ENCODE peak calls at places on chromosomes 4 and X, in six cellular contexts. One of them, this sample, is unnamed.

GRCh38 chr4:57131849-57132745 is 21.9 kb upstream of the IGFBP7 start:
- DNase-seq in endothelial cell of umbilical vein: peak
- DNase-seq in A549: no peak
- DNase-seq in GM12878: no peak
- DNase-seq in K562: no peak
- DNase-seq in HepG2: peak
- DNase-seq in this sample: no peak

GRCh38 chrX:78838709-78839108 is 91.2 kb downstream of the LPAR4 start:
- DNase-seq in HepG2: no peak
- DNase-seq in GM12878: no peak
- DNase-seq in endothelial cell of umbilical vein: no peak
- DNase-seq in A549: no peak
- DNase-seq in K562: no peak
- DNase-seq in this sample: no peak

GRCh38 chrX:48769230-48769629 is 7.7 kb downstream of the GLOD5 start:
- DNase-seq in A549: no peak
- DNase-seq in endothelial cell of umbilical vein: no peak
- DNase-seq in GM12878: no peak
- DNase-seq in HepG2: peak
- DNase-seq in K562: no peak
- DNase-seq in this sample: no peak

GRCh38 chrX:125108926-125109325 is 210.7 kb upstream of the TEX13C start:
- DNase-seq in GM12878: no peak
- DNase-seq in A549: no peak
- DNase-seq in endothelial cell of umbilical vein: no peak
- DNase-seq in K562: no peak
- DNase-seq in HepG2: no peak
- DNase-seq in this sample: no peak

GRCh38 chrX:65751511-65751910 is 84.1 kb downstream of the MSN start:
- DNase-seq in HepG2: no peak
- DNase-seq in A549: no peak
- DNase-seq in K562: no peak
- DNase-seq in endothelial cell of umbilical vein: no peak
- DNase-seq in GM12878: no peak
- DNase-seq in this sample: peak

GRCh38 chrX:24466025-24466424 is 939 bp downstream of the PDK3 start:
- DNase-seq in K562: no peak
- DNase-seq in HepG2: no peak
- DNase-seq in GM12878: no peak
- DNase-seq in endothelial cell of umbilical vein: no peak
- DNase-seq in A549: no peak
- DNase-seq in this sample: no peak

GRCh38 chr4:78659264-78659663 is 107.7 kb downstream of the ANXA3 start:
- DNase-seq in HepG2: no peak
- DNase-seq in A549: no peak
- DNase-seq in K562: no peak
- DNase-seq in GM12878: no peak
- DNase-seq in endothelial cell of umbilical vein: peak
- DNase-seq in this sample: no peak

GRCh38 chr4:102440498-102440897 is 60.7 kb upstream of the NFKB1 start:
- DNase-seq in K562: no peak
- DNase-seq in A549: no peak
- DNase-seq in GM12878: no peak
- DNase-seq in HepG2: no peak
- DNase-seq in endothelial cell of umbilical vein: no peak
- DNase-seq in this sample: no peak

GRCh38 chrX:103688949-103689348 is 2.5 kb upstream of the MORF4L2 start:
- DNase-seq in endothelial cell of umbilical vein: peak
- DNase-seq in K562: peak
- DNase-seq in GM12878: no peak
- DNase-seq in A549: peak
- DNase-seq in HepG2: peak
- DNase-seq in this sample: peak

GRCh38 chr4:183961772-183962171 is 56.7 kb downstream of the STOX2 start:
- DNase-seq in K562: no peak
- DNase-seq in GM12878: no peak
- DNase-seq in endothelial cell of umbilical vein: no peak
- DNase-seq in A549: no peak
- DNase-seq in HepG2: no peak
- DNase-seq in this sample: no peak

GRCh38 chrX:10173331-10173900 is 16.6 kb downstream of the CLCN4 start:
- DNase-seq in HepG2: no peak
- DNase-seq in A549: no peak
- DNase-seq in K562: peak
- DNase-seq in endothelial cell of umbilical vein: peak
- DNase-seq in GM12878: no peak
- DNase-seq in this sample: no peak

GRCh38 chrX:154123241-154124219 is 20.5 kb upstream of the OPN1LW start:
- DNase-seq in endothelial cell of umbilical vein: peak
- DNase-seq in K562: peak
- DNase-seq in HepG2: peak
- DNase-seq in A549: no peak
- DNase-seq in GM12878: no peak
- DNase-seq in this sample: peak

GRCh38 chr4:23392860-23393458 is 496.9 kb downstream of the PPARGC1A start:
- DNase-seq in HepG2: no peak
- DNase-seq in GM12878: no peak
- DNase-seq in K562: no peak
- DNase-seq in A549: no peak
- DNase-seq in endothelial cell of umbilical vein: no peak
- DNase-seq in this sample: no peak

GRCh38 chr4:174365018-174365587 is 81.4 kb downstream of the CEP44 start:
- DNase-seq in HepG2: peak
- DNase-seq in endothelial cell of umbilical vein: peak
- DNase-seq in GM12878: no peak
- DNase-seq in K562: peak
- DNase-seq in A549: no peak
- DNase-seq in this sample: peak

GRCh38 chr4:174357321-174357720 is 73.6 kb downstream of the CEP44 start:
- DNase-seq in GM12878: no peak
- DNase-seq in endothelial cell of umbilical vein: no peak
- DNase-seq in HepG2: no peak
- DNase-seq in K562: no peak
- DNase-seq in A549: no peak
- DNase-seq in this sample: peak

GRCh38 chr4:174358823-174359222 is 75.1 kb downstream of the CEP44 start:
- DNase-seq in HepG2: no peak
- DNase-seq in GM12878: peak
- DNase-seq in endothelial cell of umbilical vein: no peak
- DNase-seq in K562: no peak
- DNase-seq in A549: no peak
- DNase-seq in this sample: peak

GRCh38 chr4:174358410-174358809 is 74.7 kb downstream of the CEP44 start:
- DNase-seq in endothelial cell of umbilical vein: no peak
- DNase-seq in A549: no peak
- DNase-seq in K562: no peak
- DNase-seq in HepG2: no peak
- DNase-seq in GM12878: no peak
- DNase-seq in this sample: no peak

GRCh38 chr4:174362340-174362739 is 78.6 kb downstream of the CEP44 start:
- DNase-seq in GM12878: no peak
- DNase-seq in K562: no peak
- DNase-seq in endothelial cell of umbilical vein: no peak
- DNase-seq in A549: no peak
- DNase-seq in HepG2: no peak
- DNase-seq in this sample: no peak
- TF ChIP-seq CTCF in GM12878: no peak
- TF ChIP-seq CTCF in K562: no peak
- TF ChIP-seq CTCF in endothelial cell of umbilical vein: no peak
- TF ChIP-seq CTCF in A549: no peak
- TF ChIP-seq CTCF in HepG2: no peak
- TF ChIP-seq CTCF in this sample: no peak

GRCh38 chr4:88674565-88674964 is 23.1 kb downstream of the NAP1L5 start:
- DNase-seq in HepG2: no peak
- DNase-seq in K562: no peak
- DNase-seq in A549: no peak
- DNase-seq in endothelial cell of umbilical vein: no peak
- DNase-seq in GM12878: no peak
- DNase-seq in this sample: no peak

GRCh38 chr4:88673886-88674285 is 23.7 kb downstream of the NAP1L5 start:
- DNase-seq in K562: no peak
- DNase-seq in endothelial cell of umbilical vein: no peak
- DNase-seq in HepG2: no peak
- DNase-seq in A549: no peak
- DNase-seq in GM12878: no peak
- DNase-seq in this sample: no peak

GRCh38 chr4:88675543-88675942 is 22.1 kb downstream of the NAP1L5 start:
- DNase-seq in K562: no peak
- DNase-seq in A549: no peak
- DNase-seq in GM12878: no peak
- DNase-seq in endothelial cell of umbilical vein: no peak
- DNase-seq in HepG2: no peak
- DNase-seq in this sample: no peak

GRCh38 chr4:88674989-88675388 is 22.6 kb downstream of the NAP1L5 start:
- DNase-seq in K562: no peak
- DNase-seq in A549: no peak
- DNase-seq in endothelial cell of umbilical vein: no peak
- DNase-seq in HepG2: no peak
- DNase-seq in GM12878: no peak
- DNase-seq in this sample: no peak

GRCh38 chr4:88672987-88673386 is 24.6 kb downstream of the NAP1L5 start:
- DNase-seq in endothelial cell of umbilical vein: peak
- DNase-seq in HepG2: peak
- DNase-seq in GM12878: no peak
- DNase-seq in K562: peak
- DNase-seq in A549: no peak
- DNase-seq in this sample: peak
- TF ChIP-seq MYC in endothelial cell of umbilical vein: no peak
- TF ChIP-seq MYC in HepG2: no peak
- TF ChIP-seq MYC in GM12878: no peak
- TF ChIP-seq MYC in K562: no peak
- TF ChIP-seq MYC in A549: no peak
- TF ChIP-seq MYC in this sample: no peak

GRCh38 chr4:106875340-106875739 is 160.8 kb downstream of the DKK2 start:
- DNase-seq in GM12878: no peak
- DNase-seq in endothelial cell of umbilical vein: no peak
- DNase-seq in A549: no peak
- DNase-seq in HepG2: peak
- DNase-seq in K562: no peak
- DNase-seq in this sample: no peak
- TF ChIP-seq CTCF in GM12878: no peak
- TF ChIP-seq CTCF in endothelial cell of umbilical vein: no peak
- TF ChIP-seq CTCF in A549: no peak
- TF ChIP-seq CTCF in HepG2: peak
- TF ChIP-seq CTCF in K562: no peak
- TF ChIP-seq CTCF in this sample: no peak

GRCh38 chr4:168683595-168683994 is 186.7 kb downstream of the PALLD start:
- DNase-seq in GM12878: no peak
- DNase-seq in A549: no peak
- DNase-seq in endothelial cell of umbilical vein: no peak
- DNase-seq in HepG2: no peak
- DNase-seq in K562: no peak
- DNase-seq in this sample: no peak

GRCh38 chr4:168685136-168685535 is 188.3 kb downstream of the PALLD start:
- DNase-seq in HepG2: no peak
- DNase-seq in K562: no peak
- DNase-seq in endothelial cell of umbilical vein: no peak
- DNase-seq in GM12878: peak
- DNase-seq in A549: no peak
- DNase-seq in this sample: peak

GRCh38 chr4:168679397-168680176 is 182.7 kb downstream of the PALLD start:
- DNase-seq in K562: no peak
- DNase-seq in endothelial cell of umbilical vein: no peak
- DNase-seq in HepG2: peak
- DNase-seq in GM12878: no peak
- DNase-seq in A549: peak
- DNase-seq in this sample: no peak

GRCh38 chr4:168678751-168679366 is 182.0 kb downstream of the PALLD start:
- DNase-seq in A549: no peak
- DNase-seq in K562: no peak
- DNase-seq in endothelial cell of umbilical vein: no peak
- DNase-seq in GM12878: no peak
- DNase-seq in HepG2: no peak
- DNase-seq in this sample: no peak

DNA sequence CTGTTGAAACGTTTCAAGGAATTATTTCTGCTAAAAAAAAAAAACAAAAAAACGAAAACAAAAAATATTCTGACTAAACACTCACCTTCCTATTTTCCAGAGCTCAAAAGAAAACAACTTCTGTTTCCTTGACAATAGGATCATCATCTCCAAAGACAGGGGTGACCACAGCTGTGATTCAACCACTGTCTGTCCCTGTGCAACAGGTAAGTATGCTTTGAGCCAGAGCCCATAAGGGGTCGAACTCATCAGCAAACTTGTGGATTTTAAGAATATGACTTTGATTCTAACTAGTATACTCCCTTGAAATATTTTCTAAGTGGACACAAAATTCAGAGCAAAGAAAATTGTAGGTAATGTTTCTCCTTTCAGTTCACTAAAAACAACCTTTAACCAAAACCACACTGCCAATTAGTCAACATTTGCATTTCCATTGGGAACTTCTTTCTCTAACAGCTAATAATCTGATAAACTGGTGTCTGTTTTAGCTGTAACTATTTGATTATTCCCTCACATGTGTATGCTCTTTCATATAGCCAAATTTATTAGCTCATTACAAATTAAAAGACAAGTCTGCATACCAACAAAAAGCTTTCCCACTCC is 186.1 kb downstream of the PALLD start:
- DNase-seq in endothelial cell of umbilical vein: no peak
- DNase-seq in HepG2: no peak
- DNase-seq in A549: no peak
- DNase-seq in GM12878: peak
- DNase-seq in K562: no peak
- DNase-seq in this sample: no peak
- TF ChIP-seq MYC in endothelial cell of umbilical vein: no peak
- TF ChIP-seq MYC in HepG2: no peak
- TF ChIP-seq MYC in A549: no peak
- TF ChIP-seq MYC in GM12878: no peak
- TF ChIP-seq MYC in K562: no peak
- TF ChIP-seq MYC in this sample: no peak

GRCh38 chr4:65624651-65625050 is 45.6 kb downstream of the EPHA5 start:
- DNase-seq in HepG2: no peak
- DNase-seq in endothelial cell of umbilical vein: no peak
- DNase-seq in GM12878: no peak
- DNase-seq in A549: no peak
- DNase-seq in K562: no peak
- DNase-seq in this sample: no peak
- TF ChIP-seq CTCF in HepG2: no peak
- TF ChIP-seq CTCF in endothelial cell of umbilical vein: no peak
- TF ChIP-seq CTCF in GM12878: no peak
- TF ChIP-seq CTCF in A549: no peak
- TF ChIP-seq CTCF in K562: no peak
- TF ChIP-seq CTCF in this sample: no peak

DNA sequence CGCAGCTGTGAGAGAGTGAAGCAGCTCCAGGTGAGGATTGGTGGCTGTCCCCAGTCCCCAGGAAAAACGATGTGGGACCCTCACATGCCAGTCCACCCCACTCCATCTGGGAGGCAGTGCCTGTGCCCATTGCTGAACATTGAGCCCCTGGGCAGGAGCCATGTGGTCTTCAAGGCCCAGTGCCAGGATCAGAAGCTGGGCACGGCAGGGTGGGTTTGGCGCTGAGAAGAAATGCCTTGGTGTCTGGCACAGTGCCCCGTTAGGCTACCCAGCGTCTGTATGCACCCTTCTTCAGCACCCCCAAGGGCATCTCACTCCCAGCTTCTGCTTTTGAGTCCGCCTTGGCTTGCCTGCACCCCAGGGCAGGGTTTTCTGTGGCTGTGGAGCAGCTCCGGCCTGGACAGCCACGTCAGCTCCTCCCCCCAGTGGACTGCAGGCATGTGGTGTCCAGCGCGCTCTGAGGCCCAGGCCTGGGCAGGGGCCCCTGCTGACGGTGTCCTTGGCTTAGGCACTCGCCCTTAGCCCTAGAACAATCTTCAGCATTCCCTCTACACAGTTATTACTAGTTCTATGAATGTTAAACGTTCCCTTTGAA is 28.6 kb downstream of the RGS12 start:
- DNase-seq in HepG2: no peak
- DNase-seq in A549: no peak
- DNase-seq in endothelial cell of umbilical vein: no peak
- DNase-seq in K562: no peak
- DNase-seq in GM12878: no peak
- DNase-seq in this sample: no peak
- TF ChIP-seq MYC in HepG2: no peak
- TF ChIP-seq MYC in A549: no peak
- TF ChIP-seq MYC in endothelial cell of umbilical vein: no peak
- TF ChIP-seq MYC in K562: no peak
- TF ChIP-seq MYC in GM12878: no peak
- TF ChIP-seq MYC in this sample: no peak

This sample was measured in NB4.